ENCODE peak calls at places on chromosomes 13 and 19, in seven cellular contexts. I, J, O, G, N, E and W are unnamed samples.
A peak's percentile ranks its signal among the peaks of the same experiment; 100 is the strongest.

GRCh38 chr13:30872685-30873443 is 33.2 kb upstream of the MEDAG start:
- DNase-seq in O (no peak), G (no peak), I (peak; percentile 57), J (peak; percentile 89), N (no peak), E (peak; percentile 83), W (no peak)

GRCh38 chr19:22532388-22533310 is 101.5 kb upstream of the ZNF492 start:
- DNase-seq in J (peak; percentile 94), E (no peak), N (no peak), I (peak; percentile 61), O (no peak), G (no peak), W (peak; percentile 58)

GRCh38 chr13:77516342-77516789 is 19.1 kb upstream of the SCEL start:
- DNase-seq in G (no peak), N (no peak), I (no peak), E (peak; percentile 76), J (no peak), O (no peak), W (no peak)

GRCh38 chr19:2517881-2518601 is 42.1 kb downstream of the GADD45B start:
- DNase-seq in I (no peak), J (no peak), N (no peak), G (no peak), O (no peak), E (no peak), W (no peak)

GRCh38 chr13:75359266-75359665 is 122.7 kb downstream of the TBC1D4 start:
- DNase-seq in O (no peak), I (no peak), N (no peak), G (no peak), J (no peak), E (peak; percentile 94), W (no peak)

GRCh38 chr13:32267836-32268439 is 47.2 kb downstream of the ZAR1L start:
- DNase-seq in E (no peak), N (no peak), O (no peak), J (no peak), G (no peak), I (peak; percentile 71), W (no peak)

GRCh38 chr19:4557971-4558941 is 1.2 kb downstream of the SEMA6B start:
- DNase-seq in G (peak; percentile 15), O (peak; percentile 82), N (no peak), I (peak; percentile 65), E (peak; percentile 42), J (no peak), W (no peak)

GRCh38 chr19:23071087-23071511 is 45.7 kb upstream of the ZNF730 start:
- DNase-seq in N (no peak), G (no peak), O (no peak), J (no peak), I (no peak), E (peak; percentile 27), W (no peak)

GRCh38 chr19:17125728-17126677 is 50.4 kb downstream of the MYO9B start:
- DNase-seq in J (peak; percentile 90), O (no peak), I (peak; percentile 91), E (peak; percentile 55), G (peak; percentile 76), N (no peak), W (peak; percentile 64)

GRCh38 chr19:5542665-5543064 is 25.1 kb downstream of the TINCR start:
- DNase-seq in G (no peak), I (no peak), E (no peak), O (no peak), N (no peak), J (no peak), W (no peak)

GRCh38 chr19:51959791-51960190 is 26.8 kb downstream of the ZNF350 start:
- DNase-seq in I (no peak), J (no peak), N (no peak), E (no peak), G (no peak), O (no peak), W (no peak)

GRCh38 chr19:11382898-11383705 is 1.0 kb downstream of the EPOR start:
- DNase-seq in N (peak; percentile 43), G (peak; percentile 33), E (peak; percentile 27), J (peak; percentile 86), I (peak; percentile 73), O (peak; percentile 62), W (peak; percentile 78)

GRCh38 chr13:41960195-41960699 is 662 bp downstream of the VWA8 start:
- DNase-seq in N (no peak), G (no peak), O (peak; percentile 9), E (peak; percentile 50), J (no peak), I (peak; percentile 53), W (no peak)

GRCh38 chr19:44570603-44570983 is 41.1 kb upstream of the CEACAM20 start:
- DNase-seq in O (no peak), N (no peak), E (no peak), J (no peak), I (no peak), G (no peak), W (no peak)

GRCh38 chr19:15563325-15563794 is 51.7 kb upstream of the CYP4F8 start:
- DNase-seq in N (peak; percentile 27), J (peak; percentile 49), G (no peak), O (no peak), E (peak; percentile 5), I (peak; percentile 50), W (peak; percentile 73)

GRCh38 chr13:75547917-75548316 is 1.7 kb upstream of the UCHL3 start:
- DNase-seq in J (no peak), N (no peak), G (no peak), E (no peak), I (no peak), O (no peak), W (no peak)

GRCh38 chr19:14369399-14370168 is 11.7 kb upstream of the ADGRE5 start:
- DNase-seq in G (peak; percentile 94), I (peak; percentile 80), E (peak; percentile 30), J (peak; percentile 92), N (no peak), O (no peak), W (peak; percentile 52)